ENCODE peak calls at places on chromosome 1, in eight cellular contexts. One of them, this sample, is unnamed.
A peak's percentile ranks its signal among the peaks of the same experiment; 100 is the strongest.

GRCh38 chr1:114130846-114131525 is 22.7 kb downstream of the SYT6 start:
- DNase-seq in fibroblast of the aortic adventitia: no peak
- DNase-seq in mucosa of descending colon: no peak
- DNase-seq in endodermal cell: no peak
- DNase-seq in lower lobe of right lung: no peak
- DNase-seq in epithelial cell of esophagus: no peak
- DNase-seq in sigmoid colon: peak; percentile 11
- DNase-seq in MM.1S: no peak
- DNase-seq in this sample: no peak

GRCh38 chr1:87878873-87879272 is 550.2 kb downstream of the LMO4 start:
- DNase-seq in endodermal cell: no peak
- DNase-seq in fibroblast of the aortic adventitia: peak; percentile 12
- DNase-seq in sigmoid colon: no peak
- DNase-seq in mucosa of descending colon: no peak
- DNase-seq in epithelial cell of esophagus: no peak
- DNase-seq in lower lobe of right lung: no peak
- DNase-seq in MM.1S: no peak
- DNase-seq in this sample: no peak

GRCh38 chr1:18922319-18922726 is 20.0 kb upstream of the ALDH4A1 start:
- DNase-seq in endodermal cell: no peak
- DNase-seq in lower lobe of right lung: peak; percentile 74
- DNase-seq in MM.1S: no peak
- DNase-seq in fibroblast of the aortic adventitia: peak; percentile 88
- DNase-seq in mucosa of descending colon: no peak
- DNase-seq in epithelial cell of esophagus: peak; percentile 46
- DNase-seq in sigmoid colon: peak; percentile 97
- DNase-seq in this sample: peak; percentile 88

GRCh38 chr1:78617615-78618026 is 2.6 kb upstream of the IFI44L start:
- DNase-seq in sigmoid colon: peak; percentile 83
- DNase-seq in lower lobe of right lung: peak; percentile 46
- DNase-seq in endodermal cell: peak; percentile 82
- DNase-seq in epithelial cell of esophagus: peak; percentile 83
- DNase-seq in MM.1S: peak; percentile 86
- DNase-seq in fibroblast of the aortic adventitia: peak; percentile 94
- DNase-seq in mucosa of descending colon: peak; percentile 46
- DNase-seq in this sample: peak; percentile 90

GRCh38 chr1:231781887-231782286 is 155.3 kb downstream of the DISC1 start:
- DNase-seq in lower lobe of right lung: no peak
- DNase-seq in mucosa of descending colon: no peak
- DNase-seq in MM.1S: no peak
- DNase-seq in epithelial cell of esophagus: peak; percentile 37
- DNase-seq in fibroblast of the aortic adventitia: peak; percentile 33
- DNase-seq in endodermal cell: no peak
- DNase-seq in sigmoid colon: no peak
- DNase-seq in this sample: no peak

GRCh38 chr1:26978893-26979292 is 14.6 kb upstream of the TRNP1 start:
- DNase-seq in fibroblast of the aortic adventitia: no peak
- DNase-seq in mucosa of descending colon: no peak
- DNase-seq in MM.1S: no peak
- DNase-seq in lower lobe of right lung: no peak
- DNase-seq in epithelial cell of esophagus: no peak
- DNase-seq in endodermal cell: no peak
- DNase-seq in sigmoid colon: no peak
- DNase-seq in this sample: no peak

GRCh38 chr1:15802234-15802965 is 5.0 kb downstream of the UQCRHL start:
- DNase-seq in MM.1S: no peak
- DNase-seq in lower lobe of right lung: no peak
- DNase-seq in endodermal cell: no peak
- DNase-seq in sigmoid colon: no peak
- DNase-seq in fibroblast of the aortic adventitia: peak; percentile 52
- DNase-seq in epithelial cell of esophagus: no peak
- DNase-seq in mucosa of descending colon: no peak
- DNase-seq in this sample: peak; percentile 59

GRCh38 chr1:25066731-25067520 is 136.8 kb upstream of the RUNX3 start:
- DNase-seq in mucosa of descending colon: no peak
- DNase-seq in fibroblast of the aortic adventitia: no peak
- DNase-seq in lower lobe of right lung: peak; percentile 6
- DNase-seq in epithelial cell of esophagus: peak; percentile 28
- DNase-seq in MM.1S: no peak
- DNase-seq in endodermal cell: no peak
- DNase-seq in sigmoid colon: no peak
- DNase-seq in this sample: no peak

GRCh38 chr1:228781161-228781771 is 46.0 kb downstream of the RHOU start:
- DNase-seq in endodermal cell: peak; percentile 67
- DNase-seq in MM.1S: no peak
- DNase-seq in sigmoid colon: no peak
- DNase-seq in epithelial cell of esophagus: no peak
- DNase-seq in fibroblast of the aortic adventitia: peak; percentile 36
- DNase-seq in mucosa of descending colon: no peak
- DNase-seq in lower lobe of right lung: peak; percentile 57
- DNase-seq in this sample: peak; percentile 47

GRCh38 chr1:246258250-246258649 is 248.8 kb downstream of the SMYD3 start:
- DNase-seq in endodermal cell: no peak
- DNase-seq in epithelial cell of esophagus: no peak
- DNase-seq in sigmoid colon: no peak
- DNase-seq in MM.1S: no peak
- DNase-seq in fibroblast of the aortic adventitia: no peak
- DNase-seq in lower lobe of right lung: no peak
- DNase-seq in mucosa of descending colon: no peak
- DNase-seq in this sample: no peak

GRCh38 chr1:47578026-47578861 is 140.4 kb downstream of the FOXD2 start:
- DNase-seq in lower lobe of right lung: no peak
- DNase-seq in epithelial cell of esophagus: no peak
- DNase-seq in mucosa of descending colon: no peak
- DNase-seq in fibroblast of the aortic adventitia: no peak
- DNase-seq in MM.1S: no peak
- DNase-seq in sigmoid colon: peak; percentile 77
- DNase-seq in endodermal cell: peak; percentile 65
- DNase-seq in this sample: no peak

GRCh38 chr1:47577310-47578025 is 139.6 kb downstream of the FOXD2 start:
- DNase-seq in sigmoid colon: no peak
- DNase-seq in endodermal cell: no peak
- DNase-seq in MM.1S: no peak
- DNase-seq in lower lobe of right lung: no peak
- DNase-seq in epithelial cell of esophagus: no peak
- DNase-seq in mucosa of descending colon: no peak
- DNase-seq in fibroblast of the aortic adventitia: no peak
- DNase-seq in this sample: no peak

GRCh38 chr1:47578862-47579419 is 141.1 kb downstream of the FOXD2 start:
- DNase-seq in epithelial cell of esophagus: no peak
- DNase-seq in mucosa of descending colon: no peak
- DNase-seq in lower lobe of right lung: no peak
- DNase-seq in endodermal cell: peak; percentile 20
- DNase-seq in sigmoid colon: no peak
- DNase-seq in MM.1S: no peak
- DNase-seq in fibroblast of the aortic adventitia: no peak
- DNase-seq in this sample: peak; percentile 10

GRCh38 chr1:47580451-47580980 is 142.7 kb downstream of the FOXD2 start:
- DNase-seq in MM.1S: no peak
- DNase-seq in sigmoid colon: no peak
- DNase-seq in epithelial cell of esophagus: no peak
- DNase-seq in endodermal cell: peak; percentile 49
- DNase-seq in fibroblast of the aortic adventitia: no peak
- DNase-seq in mucosa of descending colon: no peak
- DNase-seq in lower lobe of right lung: no peak
- DNase-seq in this sample: no peak

DNA sequence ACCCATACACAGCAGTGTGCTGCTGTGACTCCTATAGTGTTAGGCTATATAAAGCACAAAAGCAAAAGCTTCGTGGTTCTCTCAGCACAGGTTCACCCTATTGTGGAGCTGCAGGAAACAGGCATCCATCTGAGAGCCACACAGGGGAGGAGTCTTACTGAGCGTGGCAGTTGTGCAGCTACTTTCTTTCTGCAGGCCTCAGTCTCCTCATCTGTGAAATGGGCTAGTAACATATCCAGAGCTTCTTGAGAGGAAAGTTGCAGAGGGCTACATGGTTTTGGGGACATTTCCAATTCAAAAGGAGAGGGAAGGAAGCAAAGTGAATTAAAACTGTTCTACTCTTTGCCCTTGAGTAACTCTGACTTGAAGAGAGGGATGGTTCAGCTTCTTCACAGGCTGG is 142.0 kb downstream of the FOXD2 start:
- DNase-seq in fibroblast of the aortic adventitia: no peak
- DNase-seq in lower lobe of right lung: no peak
- DNase-seq in mucosa of descending colon: no peak
- DNase-seq in sigmoid colon: no peak
- DNase-seq in endodermal cell: peak; percentile 3
- DNase-seq in MM.1S: no peak
- DNase-seq in epithelial cell of esophagus: no peak
- DNase-seq in this sample: no peak
- H3K4me3 ChIP-seq in fibroblast of the aortic adventitia: no peak overlapping the region
- H3K4me3 ChIP-seq in lower lobe of right lung: no peak overlapping the region
- H3K4me3 ChIP-seq in mucosa of descending colon: no peak overlapping the region
- H3K4me3 ChIP-seq in sigmoid colon: no peak overlapping the region
- H3K4me3 ChIP-seq in endodermal cell: no peak overlapping the region
- H3K4me3 ChIP-seq in MM.1S: no peak overlapping the region
- H3K4me3 ChIP-seq in epithelial cell of esophagus: no peak overlapping the region
- H3K4me3 ChIP-seq in this sample: no peak overlapping the region

GRCh38 chr1:156948708-156949107 is 28.3 kb downstream of the LRRC71 start:
- DNase-seq in MM.1S: no peak
- DNase-seq in endodermal cell: peak; percentile 84
- DNase-seq in mucosa of descending colon: no peak
- DNase-seq in epithelial cell of esophagus: no peak
- DNase-seq in fibroblast of the aortic adventitia: no peak
- DNase-seq in sigmoid colon: no peak
- DNase-seq in lower lobe of right lung: no peak
- DNase-seq in this sample: no peak
- TF ChIP-seq CTCF in MM.1S: peak; percentile 25
- TF ChIP-seq CTCF in endodermal cell: peak; percentile 83
- TF ChIP-seq CTCF in mucosa of descending colon: no peak
- TF ChIP-seq CTCF in epithelial cell of esophagus: no peak
- TF ChIP-seq CTCF in fibroblast of the aortic adventitia: peak; percentile 12
- TF ChIP-seq CTCF in sigmoid colon: no peak
- TF ChIP-seq CTCF in lower lobe of right lung: no peak
- TF ChIP-seq CTCF in this sample: no peak

DNA sequence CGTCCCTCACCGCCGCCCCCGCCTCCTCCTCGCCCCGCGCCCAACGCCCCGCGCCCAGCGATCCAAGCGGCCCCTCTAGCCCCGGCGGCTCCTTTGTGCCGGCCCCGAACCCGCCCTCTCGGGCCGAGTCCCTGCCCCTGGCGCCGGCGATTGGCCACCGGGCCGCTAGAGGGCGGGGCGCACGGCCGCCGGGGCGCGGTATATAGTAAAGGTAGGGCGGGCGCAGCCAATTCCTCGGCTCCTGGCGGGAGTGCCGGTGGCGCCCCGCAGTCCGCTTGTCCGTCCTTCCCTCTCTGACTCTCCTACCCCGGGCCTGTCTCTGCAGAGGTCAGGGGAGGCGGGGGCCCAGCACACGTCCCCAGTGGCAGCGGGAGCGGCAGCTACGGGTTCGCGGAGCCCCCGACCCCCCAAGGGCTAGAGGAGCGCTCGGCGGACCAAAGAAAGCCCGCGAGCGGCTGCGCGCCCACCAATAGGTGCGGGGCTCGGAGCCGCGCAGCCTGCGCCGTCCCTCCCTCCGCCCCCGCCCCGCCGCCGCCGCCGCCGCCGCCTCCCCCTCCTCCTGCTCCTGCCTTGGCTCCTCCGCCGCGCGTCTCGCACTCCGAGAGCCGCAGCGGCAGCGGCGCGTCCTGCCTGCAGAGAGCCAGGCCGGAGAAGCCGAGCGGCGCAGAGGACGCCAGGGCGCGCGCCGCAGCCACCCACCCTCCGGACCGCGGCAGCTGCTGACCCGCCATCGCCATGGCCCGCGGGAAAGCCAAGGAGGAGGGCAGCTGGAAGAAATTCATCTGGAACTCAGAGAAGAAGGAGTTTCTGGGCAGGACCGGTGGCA is at the start of gene ATP1B1:
- DNase-seq in lower lobe of right lung: peak; percentile 93
- DNase-seq in endodermal cell: peak; percentile 97
- DNase-seq in MM.1S: peak; percentile 93
- DNase-seq in mucosa of descending colon: peak; percentile 91
- DNase-seq in sigmoid colon: peak; percentile 94
- DNase-seq in epithelial cell of esophagus: peak; percentile 89
- DNase-seq in fibroblast of the aortic adventitia: peak; percentile 63
- DNase-seq in this sample: peak; percentile 68
- H3K4me3 ChIP-seq in lower lobe of right lung: peak within 1 kb of the TSS; percentile 92
- H3K4me3 ChIP-seq in endodermal cell: peak within 1 kb of the TSS; percentile 99
- H3K4me3 ChIP-seq in MM.1S: peak within 1 kb of the TSS; percentile 90
- H3K4me3 ChIP-seq in mucosa of descending colon: peak within 1 kb of the TSS; percentile 92
- H3K4me3 ChIP-seq in sigmoid colon: peak within 1 kb of the TSS; percentile 96
- H3K4me3 ChIP-seq in epithelial cell of esophagus: peak within 1 kb of the TSS; percentile 79
- H3K4me3 ChIP-seq in fibroblast of the aortic adventitia: peak within 1 kb of the TSS; percentile 86
- H3K4me3 ChIP-seq in this sample: peak within 1 kb of the TSS; percentile 80

DNA sequence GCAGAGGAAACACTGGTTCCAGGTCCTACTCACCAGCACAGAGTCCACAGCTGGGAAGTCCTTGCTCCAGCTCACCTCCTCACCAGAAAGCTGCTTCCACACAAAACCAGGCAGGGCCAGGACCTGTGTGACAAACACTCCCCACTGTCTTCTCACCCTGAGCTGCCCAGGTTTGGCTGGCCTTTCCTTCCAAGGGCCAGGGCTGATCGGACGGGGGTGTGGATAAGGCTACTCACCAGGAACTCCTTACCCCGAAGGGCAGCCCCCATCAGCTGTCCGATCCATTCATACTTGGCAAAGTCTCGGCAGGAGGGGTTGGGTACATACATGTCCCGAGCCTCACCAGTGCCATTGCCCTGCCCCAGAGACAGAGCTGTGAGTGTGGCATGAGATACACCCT is 5.4 kb downstream of the HECTD3 start:
- DNase-seq in endodermal cell: no peak
- DNase-seq in MM.1S: no peak
- DNase-seq in fibroblast of the aortic adventitia: no peak
- DNase-seq in lower lobe of right lung: no peak
- DNase-seq in mucosa of descending colon: no peak
- DNase-seq in sigmoid colon: no peak
- DNase-seq in epithelial cell of esophagus: no peak
- DNase-seq in this sample: no peak
- TF ChIP-seq CTCF in endodermal cell: no peak
- TF ChIP-seq CTCF in MM.1S: no peak
- TF ChIP-seq CTCF in fibroblast of the aortic adventitia: no peak
- TF ChIP-seq CTCF in lower lobe of right lung: no peak
- TF ChIP-seq CTCF in mucosa of descending colon: no peak
- TF ChIP-seq CTCF in sigmoid colon: no peak
- TF ChIP-seq CTCF in epithelial cell of esophagus: no peak
- TF ChIP-seq CTCF in this sample: no peak

GRCh38 chr1:150154143-150154542 is 4.4 kb downstream of the PLEKHO1 start:
- DNase-seq in mucosa of descending colon: no peak
- DNase-seq in endodermal cell: no peak
- DNase-seq in sigmoid colon: peak; percentile 88
- DNase-seq in lower lobe of right lung: no peak
- DNase-seq in fibroblast of the aortic adventitia: no peak
- DNase-seq in epithelial cell of esophagus: no peak
- DNase-seq in MM.1S: no peak
- DNase-seq in this sample: no peak
- H3K4me3 ChIP-seq in mucosa of descending colon: no peak overlapping the region
- H3K4me3 ChIP-seq in endodermal cell: no peak overlapping the region
- H3K4me3 ChIP-seq in sigmoid colon: no peak overlapping the region
- H3K4me3 ChIP-seq in lower lobe of right lung: no peak overlapping the region
- H3K4me3 ChIP-seq in fibroblast of the aortic adventitia: no peak overlapping the region
- H3K4me3 ChIP-seq in epithelial cell of esophagus: no peak overlapping the region
- H3K4me3 ChIP-seq in MM.1S: no peak overlapping the region
- H3K4me3 ChIP-seq in this sample: no peak overlapping the region

DNA sequence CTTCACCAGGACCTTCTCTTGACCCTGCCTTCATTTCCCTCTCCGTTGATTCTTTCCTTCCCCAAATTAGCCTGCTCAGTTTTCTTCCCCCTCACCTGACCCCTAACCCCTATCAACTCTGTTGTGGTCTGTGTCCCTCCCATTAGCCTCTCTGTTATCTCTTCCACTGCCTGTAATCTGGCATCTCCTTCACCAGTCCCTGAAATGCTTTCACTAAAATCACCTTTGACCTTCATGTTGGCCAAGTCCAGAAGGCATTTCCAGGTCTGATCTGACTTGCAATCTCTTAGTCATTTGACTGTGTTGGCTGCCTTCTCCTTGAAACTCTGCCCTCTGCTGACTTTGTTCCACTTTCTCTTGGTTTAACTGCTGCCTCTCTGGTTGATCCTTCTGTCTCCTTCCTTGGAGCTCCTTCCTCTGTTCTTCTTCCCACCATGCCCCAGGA is 28.2 kb downstream of the ATP8B2 start:
- DNase-seq in MM.1S: peak; percentile 76
- DNase-seq in fibroblast of the aortic adventitia: peak; percentile 80
- DNase-seq in endodermal cell: peak; percentile 59
- DNase-seq in mucosa of descending colon: no peak
- DNase-seq in epithelial cell of esophagus: peak; percentile 53
- DNase-seq in lower lobe of right lung: no peak
- DNase-seq in sigmoid colon: no peak
- DNase-seq in this sample: peak; percentile 59
- TF ChIP-seq CTCF in MM.1S: peak; percentile 68
- TF ChIP-seq CTCF in fibroblast of the aortic adventitia: peak; percentile 47
- TF ChIP-seq CTCF in endodermal cell: peak; percentile 58
- TF ChIP-seq CTCF in mucosa of descending colon: no peak
- TF ChIP-seq CTCF in epithelial cell of esophagus: peak; percentile 50
- TF ChIP-seq CTCF in lower lobe of right lung: peak; percentile 28
- TF ChIP-seq CTCF in sigmoid colon: no peak
- TF ChIP-seq CTCF in this sample: peak; percentile 55

This sample was measured in AG10803.